ENCODE peak calls at places on chromosome 12, in four cellular contexts. W is retina, T is Ammon's horn, F is psoas muscle. V is an unnamed sample.

GRCh38 chr12:56410768-56411167 is 38.5 kb downstream of the TIMELESS start:
- DNase-seq in F (no peak), T (no peak), W (no peak), V (no peak)

GRCh38 chr12:65649126-65649525 is 175.2 kb upstream of the HMGA2 start:
- DNase-seq in W (no peak), F (no peak), T (peak; percentile 15), V (peak; percentile 26)

GRCh38 chr12:79776111-79776510 is 85.3 kb upstream of the PAWR start:
- DNase-seq in F (no peak), T (no peak), W (no peak), V (no peak)

GRCh38 chr12:91811481-91812287 is 334.0 kb downstream of the BTG1 start:
- DNase-seq in T (peak; percentile 60), F (peak; percentile 56), W (peak; percentile 69), V (peak; percentile 55)

GRCh38 chr12:128551266-128552025 is 272.3 kb downstream of the SLC15A4 start:
- DNase-seq in T (peak; percentile 58), W (peak; percentile 61), F (no peak), V (no peak)

GRCh38 chr12:46459881-46460545 is 87.4 kb upstream of the SLC38A2 start:
- DNase-seq in T (peak; percentile 56), W (no peak), F (no peak), V (no peak)

GRCh38 chr12:122834229-122834920 is 882 bp upstream of the HIP1R start:
- DNase-seq in F (no peak), T (peak; percentile 73), W (peak; percentile 92), V (peak; percentile 79)

GRCh38 chr12:92509156-92509758 is 193.5 kb upstream of the PLEKHG7 start:
- DNase-seq in W (no peak), T (no peak), F (no peak), V (peak; percentile 4)

GRCh38 chr12:28574746-28575592 is 384.7 kb downstream of the CCDC91 start:
- DNase-seq in T (no peak), W (no peak), F (no peak), V (peak; percentile 39)

GRCh38 chr12:16112151-16112550 is 165.3 kb downstream of the SLC15A5 start:
- DNase-seq in T (no peak), W (no peak), F (no peak), V (no peak)

GRCh38 chr12:69024907-69025306 is 91.9 kb upstream of the CPM start:
- DNase-seq in W (no peak), F (no peak), T (no peak), V (no peak)

GRCh38 chr12:108403952-108404351 is 64.8 kb upstream of the CMKLR1 start:
- DNase-seq in T (no peak), W (no peak), F (no peak), V (no peak)

GRCh38 chr12:23253191-23253590 is 628.2 kb downstream of the ETNK1 start:
- DNase-seq in W (no peak), T (no peak), F (no peak), V (no peak)

GRCh38 chr12:75020068-75020557 is 189.5 kb downstream of the KCNC2 start:
- DNase-seq in T (no peak), W (no peak), F (no peak), V (no peak)

GRCh38 chr12:10097521-10097920 is 1.3 kb downstream of the CLEC1A start:
- DNase-seq in W (no peak), T (no peak), F (no peak), V (no peak)

GRCh38 chr12:72010365-72010764 is 71.7 kb downstream of the TPH2 start:
- DNase-seq in F (no peak), T (no peak), W (no peak), V (no peak)

GRCh38 chr12:76967181-76967885 is 88.5 kb upstream of the CSRP2 start:
- DNase-seq in W (no peak), T (no peak), F (no peak), V (no peak)

GRCh38 chr12:107328442-107329133 is 235.2 kb upstream of the CRY1 start:
- DNase-seq in T (no peak), W (no peak), F (no peak), V (peak; percentile 86)

GRCh38 chr12:132185698-132186097 is 41.4 kb downstream of the NOC4L start:
- DNase-seq in W (no peak), T (no peak), F (no peak), V (no peak)

GRCh38 chr12:58765076-58765475 is 155.2 kb downstream of the LRIG3 start:
- DNase-seq in W (no peak), F (no peak), T (no peak), V (no peak)

V was measured in SW480.